ENCODE peak calls at places on chromosome 20, in nine cellular contexts. S is brain microvascular endothelial cell; Y is endothelial cell of umbilical vein; Z is activated CD4-positive, CD25-positive, alpha-beta regulatory T cell treated with anti-CD3 and anti-CD28 coated beads, Interleukin-2, amount 50 U/mL, for 16 hours; I is COR-L47; O is foreskin fibroblast; N is activated effector memory CD4-positive, alpha-beta T cell treated with anti-CD3 and anti-CD28 coated beads, Interleukin-2, amount 50 U/mL, for 16 hours; F is GM23338; B is cardiac fibroblast. U is an unnamed sample.

GRCh38 chr20:4041748-4042411 is 26.5 kb upstream of the RNF24 start:
- DNase-seq in S (peak), Y (peak), Z (no peak), I (no peak), O (peak), N (no peak), F (no peak), B (peak), U (peak)

GRCh38 chr20:21505810-21506530 is 7.9 kb downstream of the NKX2-2 start:
- DNase-seq in S (no peak), Y (peak), Z (peak), I (no peak), O (peak), N (peak), F (peak), B (peak), U (no peak)

GRCh38 chr20:13447385-13448180 is 191.1 kb downstream of the TASP1 start:
- DNase-seq in S (no peak), Y (no peak), Z (no peak), I (no peak), O (no peak), N (no peak), F (no peak), B (no peak), U (no peak)

GRCh38 chr20:54340667-54341081 is 132.8 kb downstream of the PFDN4 start:
- DNase-seq in S (peak), Y (peak), Z (no peak), I (no peak), O (peak), N (no peak), F (no peak), B (peak), U (peak)

GRCh38 chr20:49668181-49668877 is 45.3 kb downstream of the B4GALT5 start:
- DNase-seq in S (no peak), Y (no peak), Z (peak), I (no peak), O (no peak), N (peak), F (no peak), B (no peak), U (no peak)

GRCh38 chr20:47586648-47587306 is 85.1 kb downstream of the NCOA3 start:
- DNase-seq in S (peak), Y (no peak), Z (no peak), I (no peak), O (peak), N (no peak), F (peak), B (peak), U (peak)

GRCh38 chr20:208937-209566 is 18.0 kb upstream of the DEFB129 start:
- DNase-seq in S (peak), Y (peak), Z (no peak), I (peak), O (peak), N (no peak), F (peak), B (peak), U (peak)

GRCh38 chr20:542777-543368 is 717 bp downstream of the CSNK2A1 start:
- DNase-seq in S (no peak), Y (no peak), Z (no peak), I (peak), O (no peak), N (peak), F (peak), B (peak), U (no peak)

GRCh38 chr20:20448891-20449290 is 81.0 kb downstream of the INSM1 start:
- DNase-seq in S (no peak), Y (no peak), Z (no peak), I (no peak), O (no peak), N (no peak), F (no peak), B (no peak), U (no peak)

GRCh38 chr20:33783256-33783655 is 27.9 kb upstream of the CHMP4B start:
- DNase-seq in S (no peak), Y (no peak), Z (no peak), I (no peak), O (no peak), N (no peak), F (no peak), B (no peak), U (no peak)

GRCh38 chr20:35215066-35215956 is 11.2 kb upstream of the MMP24 start:
- DNase-seq in S (no peak), Y (no peak), Z (no peak), I (no peak), O (peak), N (no peak), F (no peak), B (no peak), U (peak)

GRCh38 chr20:50020283-50020682 is 37.5 kb downstream of the SNAI1 start:
- DNase-seq in S (peak), Y (peak), Z (no peak), I (no peak), O (peak), N (no peak), F (no peak), B (no peak), U (no peak)

GRCh38 chr20:1134355-1134754 is 16.0 kb downstream of the PSMF1 start:
- DNase-seq in S (no peak), Y (no peak), Z (no peak), I (no peak), O (no peak), N (no peak), F (no peak), B (no peak), U (no peak)

GRCh38 chr20:11457476-11457875 is 460.2 kb upstream of the BTBD3 start:
- DNase-seq in S (peak), Y (no peak), Z (no peak), I (no peak), O (no peak), N (no peak), F (no peak), B (peak), U (peak)

U was measured in astrocyte of the spinal cord.